ENCODE peak calls at places on chromosomes 3 and 15, in six cellular contexts. One of them, this sample, is unnamed.

GRCh38 chr15:84804005-84804803 is 13.0 kb upstream of the ALPK3 start:
- DNase-seq in IMR-90: no peak
- DNase-seq in HCT116: no peak
- DNase-seq in GM12878: no peak
- DNase-seq in HepG2: no peak
- DNase-seq in H1: no peak
- DNase-seq in this sample: no peak

GRCh38 chr3:37800022-37800493 is 61.6 kb upstream of the CTDSPL start:
- DNase-seq in IMR-90: peak
- DNase-seq in HCT116: no peak
- DNase-seq in GM12878: no peak
- DNase-seq in HepG2: no peak
- DNase-seq in H1: no peak
- DNase-seq in this sample: no peak

GRCh38 chr15:40477703-40478269 is 7.0 kb downstream of the CHST14 start:
- DNase-seq in IMR-90: no peak
- DNase-seq in HCT116: no peak
- DNase-seq in GM12878: no peak
- DNase-seq in HepG2: no peak
- DNase-seq in H1: no peak
- DNase-seq in this sample: no peak

GRCh38 chr3:196179380-196180308 is 31.6 kb downstream of the ZDHHC19 start:
- DNase-seq in IMR-90: peak
- DNase-seq in HCT116: no peak
- DNase-seq in GM12878: peak
- DNase-seq in HepG2: no peak
- DNase-seq in H1: no peak
- DNase-seq in this sample: peak

GRCh38 chr3:42652611-42653302 is 740 bp upstream of the ZBTB47 start:
- DNase-seq in IMR-90: peak
- DNase-seq in HCT116: peak
- DNase-seq in GM12878: peak
- DNase-seq in HepG2: peak
- DNase-seq in H1: peak
- DNase-seq in this sample: peak

GRCh38 chr3:119599558-119600174 is 2.0 kb downstream of the PLA1A start:
- DNase-seq in IMR-90: no peak
- DNase-seq in HCT116: no peak
- DNase-seq in GM12878: no peak
- DNase-seq in HepG2: no peak
- DNase-seq in H1: no peak
- DNase-seq in this sample: no peak

GRCh38 chr3:61627768-61628185 is 66.4 kb downstream of the PTPRG start:
- DNase-seq in IMR-90: peak
- DNase-seq in HCT116: no peak
- DNase-seq in GM12878: no peak
- DNase-seq in HepG2: peak
- DNase-seq in H1: no peak
- DNase-seq in this sample: no peak

GRCh38 chr3:140432176-140432753 is 245.6 kb upstream of the TRIM42 start:
- DNase-seq in IMR-90: no peak
- DNase-seq in HCT116: no peak
- DNase-seq in GM12878: no peak
- DNase-seq in HepG2: no peak
- DNase-seq in H1: peak
- DNase-seq in this sample: no peak

GRCh38 chr3:131503328-131503650 is 518 bp upstream of the MRPL3 start:
- DNase-seq in IMR-90: no peak
- DNase-seq in HCT116: no peak
- DNase-seq in GM12878: no peak
- DNase-seq in HepG2: no peak
- DNase-seq in H1: no peak
- DNase-seq in this sample: no peak

GRCh38 chr15:55586808-55587207 is 1.3 kb downstream of the PYGO1 start:
- DNase-seq in IMR-90: peak
- DNase-seq in HCT116: no peak
- DNase-seq in GM12878: no peak
- DNase-seq in HepG2: no peak
- DNase-seq in H1: no peak
- DNase-seq in this sample: no peak

DNA sequence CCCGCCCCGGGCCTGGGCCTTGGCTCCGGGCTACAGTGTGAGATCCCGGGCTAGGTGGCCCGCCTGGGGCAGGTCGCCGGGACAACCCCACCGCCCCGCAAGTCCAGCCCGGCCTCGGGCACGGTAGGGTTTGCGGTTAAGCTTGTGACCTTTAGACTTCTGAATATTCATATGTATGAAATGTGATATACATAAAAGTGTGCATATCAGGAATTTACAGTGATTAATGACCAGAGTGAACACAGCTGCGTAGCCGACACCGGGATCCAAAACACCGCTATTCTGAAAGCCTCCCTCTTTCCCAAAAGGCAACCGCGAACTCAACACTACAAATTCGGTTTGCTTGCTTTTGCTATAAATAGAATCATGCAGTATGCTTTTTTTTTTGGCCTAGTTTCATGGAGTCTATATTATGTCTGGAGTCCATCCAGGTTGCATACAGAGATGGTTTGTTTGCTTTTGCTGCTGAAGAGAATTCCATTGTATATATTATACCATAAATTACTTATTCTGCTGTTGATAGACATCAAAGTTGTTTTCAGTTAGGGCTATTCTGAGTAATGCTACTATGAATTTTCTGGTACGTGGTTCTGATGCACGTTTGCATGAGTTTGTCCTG is 668 bp upstream of the SNRPA1 start:
- DNase-seq in IMR-90: peak
- DNase-seq in HCT116: no peak
- DNase-seq in GM12878: no peak
- DNase-seq in HepG2: no peak
- DNase-seq in H1: no peak
- DNase-seq in this sample: no peak
- H2AFZ ChIP-seq in IMR-90: peak
- H2AFZ ChIP-seq in HCT116: peak
- H2AFZ ChIP-seq in GM12878: peak
- H2AFZ ChIP-seq in HepG2: no peak
- H2AFZ ChIP-seq in H1: peak
- H2AFZ ChIP-seq in this sample: peak

DNA sequence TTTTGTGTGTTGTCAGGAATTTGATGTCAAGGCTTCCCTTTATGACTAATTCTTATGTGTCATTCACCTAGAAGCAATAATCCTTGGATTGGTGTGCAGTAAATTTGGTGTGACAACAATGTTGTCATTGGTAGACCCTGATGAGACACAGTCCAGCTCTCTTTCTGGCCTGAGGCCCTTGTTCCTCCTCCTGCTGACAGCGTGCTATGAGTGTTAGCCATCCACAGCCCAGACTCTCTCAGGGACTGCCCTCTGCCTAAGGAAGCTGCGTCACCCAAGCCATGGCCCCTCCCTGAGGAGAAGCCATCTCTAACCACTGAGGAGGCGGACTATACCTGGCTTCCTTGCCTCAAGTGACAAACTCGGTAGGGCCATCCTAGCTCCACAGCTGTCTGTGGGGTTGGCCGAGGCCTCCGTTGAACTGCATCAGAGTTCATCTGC is 13.3 kb upstream of the TM4SF1 start:
- DNase-seq in IMR-90: peak
- DNase-seq in HCT116: peak
- DNase-seq in GM12878: no peak
- DNase-seq in HepG2: no peak
- DNase-seq in H1: no peak
- DNase-seq in this sample: no peak
- TF ChIP-seq CEBPB in IMR-90: peak
- TF ChIP-seq CEBPB in HCT116: no peak
- TF ChIP-seq CEBPB in GM12878: no peak
- TF ChIP-seq CEBPB in HepG2: no peak
- TF ChIP-seq CEBPB in H1: no peak
- TF ChIP-seq CEBPB in this sample: no peak

GRCh38 chr15:77081971-77082370 is 11.1 kb upstream of the TSPAN3 start:
- DNase-seq in IMR-90: peak
- DNase-seq in HCT116: no peak
- DNase-seq in GM12878: no peak
- DNase-seq in HepG2: no peak
- DNase-seq in H1: no peak
- DNase-seq in this sample: no peak

GRCh38 chr15:77087213-77087612 is 16.3 kb upstream of the TSPAN3 start:
- DNase-seq in IMR-90: no peak
- DNase-seq in HCT116: no peak
- DNase-seq in GM12878: no peak
- DNase-seq in HepG2: no peak
- DNase-seq in H1: no peak
- DNase-seq in this sample: no peak

DNA sequence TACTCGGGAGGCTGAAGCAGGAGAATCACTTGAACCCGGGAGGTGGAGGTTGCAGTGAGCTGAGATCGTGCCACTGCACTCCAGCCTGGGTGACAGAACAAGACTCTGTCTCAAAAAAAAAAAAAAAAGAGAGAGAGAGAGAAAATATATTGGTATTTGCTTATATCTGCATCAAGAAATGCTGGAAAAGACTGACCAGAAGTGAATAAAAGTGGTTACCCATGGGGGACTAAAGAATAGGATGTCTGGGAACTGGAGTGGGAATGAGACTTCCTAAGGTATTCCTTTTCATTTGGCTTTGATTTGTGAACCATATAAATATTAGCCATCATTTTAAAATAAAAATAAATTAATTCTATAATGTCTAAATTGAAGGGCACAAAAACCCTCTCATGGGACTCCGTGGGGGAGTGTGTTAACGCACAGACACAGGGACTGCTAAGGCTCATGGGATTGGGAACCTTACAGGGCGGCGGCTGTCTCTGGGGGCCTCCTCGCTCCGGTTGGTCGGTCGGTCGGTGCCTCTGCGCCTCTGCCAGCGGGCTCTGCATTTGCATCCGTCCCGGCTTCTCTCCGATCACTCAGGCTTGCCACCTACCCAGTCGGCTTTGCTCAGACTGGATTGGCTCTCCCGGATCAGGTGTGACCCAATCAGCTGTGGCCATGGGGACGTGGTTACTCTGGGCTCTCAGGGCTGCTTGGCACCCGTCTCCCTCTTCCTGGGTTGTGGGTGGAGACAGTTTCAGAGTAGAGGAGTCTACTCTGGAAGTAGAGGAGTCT is 12.7 kb upstream of the TSPAN3 start:
- DNase-seq in IMR-90: peak
- DNase-seq in HCT116: no peak
- DNase-seq in GM12878: peak
- DNase-seq in HepG2: peak
- DNase-seq in H1: peak
- DNase-seq in this sample: no peak
- H2AFZ ChIP-seq in IMR-90: peak
- H2AFZ ChIP-seq in HCT116: no peak
- H2AFZ ChIP-seq in GM12878: peak
- H2AFZ ChIP-seq in HepG2: no peak
- H2AFZ ChIP-seq in H1: peak
- H2AFZ ChIP-seq in this sample: no peak

GRCh38 chr15:47338771-47339170 is 378.5 kb upstream of the SEMA6D start:
- DNase-seq in IMR-90: no peak
- DNase-seq in HCT116: no peak
- DNase-seq in GM12878: no peak
- DNase-seq in HepG2: no peak
- DNase-seq in H1: no peak
- DNase-seq in this sample: no peak
- TF ChIP-seq CEBPB in IMR-90: no peak
- TF ChIP-seq CEBPB in HCT116: no peak
- TF ChIP-seq CEBPB in GM12878: no peak
- TF ChIP-seq CEBPB in HepG2: no peak
- TF ChIP-seq CEBPB in H1: no peak
- TF ChIP-seq CEBPB in this sample: no peak

GRCh38 chr3:14047841-14048240 is 76.8 kb downstream of the CHCHD4 start:
- DNase-seq in IMR-90: no peak
- DNase-seq in HCT116: no peak
- DNase-seq in GM12878: no peak
- DNase-seq in HepG2: no peak
- DNase-seq in H1: no peak
- DNase-seq in this sample: no peak
- H2AFZ ChIP-seq in IMR-90: no peak
- H2AFZ ChIP-seq in HCT116: no peak
- H2AFZ ChIP-seq in GM12878: no peak
- H2AFZ ChIP-seq in HepG2: no peak
- H2AFZ ChIP-seq in H1: no peak
- H2AFZ ChIP-seq in this sample: no peak

GRCh38 chr15:33160054-33160453 is 34.5 kb downstream of the FMN1 start:
- DNase-seq in IMR-90: no peak
- DNase-seq in HCT116: no peak
- DNase-seq in GM12878: no peak
- DNase-seq in HepG2: no peak
- DNase-seq in H1: no peak
- DNase-seq in this sample: no peak
- TF ChIP-seq CEBPB in IMR-90: no peak
- TF ChIP-seq CEBPB in HCT116: no peak
- TF ChIP-seq CEBPB in GM12878: no peak
- TF ChIP-seq CEBPB in HepG2: no peak
- TF ChIP-seq CEBPB in H1: no peak
- TF ChIP-seq CEBPB in this sample: no peak